ENCODE peak calls at places on chromosomes 4 and X, in six cellular contexts. One of them, this sample, is unnamed.

GRCh38 chr4:25779021-25779420 is 83.8 kb downstream of the SEL1L3 start:
- DNase-seq in K562: no peak
- DNase-seq in GM12878: no peak
- DNase-seq in HepG2: no peak
- DNase-seq in HCT116: no peak
- DNase-seq in H1: no peak
- DNase-seq in this sample: no peak

GRCh38 chr4:94463771-94464170 is 12.0 kb downstream of the PDLIM5 start:
- DNase-seq in GM12878: no peak
- DNase-seq in HCT116: no peak
- DNase-seq in K562: no peak
- DNase-seq in H1: no peak
- DNase-seq in HepG2: no peak
- DNase-seq in this sample: no peak

GRCh38 chr4:147828361-147828760 is 96.5 kb downstream of the ARHGAP10 start:
- DNase-seq in HCT116: no peak
- DNase-seq in K562: no peak
- DNase-seq in HepG2: no peak
- DNase-seq in GM12878: no peak
- DNase-seq in H1: no peak
- DNase-seq in this sample: no peak

GRCh38 chrX:46573896-46574336 is 351 bp downstream of the CHST7 start:
- DNase-seq in K562: no peak
- DNase-seq in HepG2: peak
- DNase-seq in H1: no peak
- DNase-seq in HCT116: no peak
- DNase-seq in GM12878: no peak
- DNase-seq in this sample: peak

GRCh38 chr4:108794136-108794535 is 31.3 kb upstream of the ETNPPL start:
- DNase-seq in HCT116: no peak
- DNase-seq in HepG2: no peak
- DNase-seq in K562: no peak
- DNase-seq in GM12878: no peak
- DNase-seq in H1: no peak
- DNase-seq in this sample: no peak

GRCh38 chr4:30413915-30414314 is 306.3 kb upstream of the PCDH7 start:
- DNase-seq in K562: no peak
- DNase-seq in HepG2: no peak
- DNase-seq in GM12878: no peak
- DNase-seq in H1: no peak
- DNase-seq in HCT116: no peak
- DNase-seq in this sample: no peak

GRCh38 chr4:140213736-140214135 is 59.8 kb upstream of the MAML3 start:
- DNase-seq in HCT116: no peak
- DNase-seq in K562: no peak
- DNase-seq in HepG2: no peak
- DNase-seq in H1: no peak
- DNase-seq in GM12878: no peak
- DNase-seq in this sample: no peak

GRCh38 chrX:134026732-134027311 is 41.4 kb upstream of the GPC3 start:
- DNase-seq in H1: peak
- DNase-seq in K562: peak
- DNase-seq in HepG2: peak
- DNase-seq in HCT116: peak
- DNase-seq in GM12878: no peak
- DNase-seq in this sample: peak

GRCh38 chr4:150289198-150289597 is 211.0 kb downstream of the DCLK2 start:
- DNase-seq in HCT116: no peak
- DNase-seq in GM12878: no peak
- DNase-seq in K562: no peak
- DNase-seq in H1: no peak
- DNase-seq in HepG2: peak
- DNase-seq in this sample: no peak

GRCh38 chrX:148681605-148682004 is 181.2 kb downstream of the AFF2 start:
- DNase-seq in HepG2: no peak
- DNase-seq in H1: no peak
- DNase-seq in GM12878: no peak
- DNase-seq in HCT116: no peak
- DNase-seq in K562: no peak
- DNase-seq in this sample: no peak

GRCh38 chrX:23766650-23767551 is 16.1 kb upstream of the SAT1 start:
- DNase-seq in HepG2: no peak
- DNase-seq in H1: no peak
- DNase-seq in K562: no peak
- DNase-seq in HCT116: no peak
- DNase-seq in GM12878: no peak
- DNase-seq in this sample: no peak

GRCh38 chr4:183430317-183430986 is 14.0 kb upstream of the CDKN2AIP start:
- DNase-seq in HCT116: no peak
- DNase-seq in GM12878: no peak
- DNase-seq in K562: no peak
- DNase-seq in HepG2: no peak
- DNase-seq in H1: no peak
- DNase-seq in this sample: peak

GRCh38 chr4:102606846-102607440 is 105.8 kb downstream of the NFKB1 start:
- DNase-seq in H1: no peak
- DNase-seq in K562: no peak
- DNase-seq in HCT116: no peak
- DNase-seq in GM12878: no peak
- DNase-seq in HepG2: no peak
- DNase-seq in this sample: no peak

GRCh38 chr4:184274288-184274951 is 56.7 kb upstream of the ENPP6 start:
- DNase-seq in H1: no peak
- DNase-seq in K562: no peak
- DNase-seq in HepG2: no peak
- DNase-seq in HCT116: no peak
- DNase-seq in GM12878: no peak
- DNase-seq in this sample: no peak

GRCh38 chrX:46260502-46260901 is 284.7 kb downstream of the ZNF674 start:
- DNase-seq in HepG2: no peak
- DNase-seq in K562: no peak
- DNase-seq in HCT116: no peak
- DNase-seq in H1: peak
- DNase-seq in GM12878: no peak
- DNase-seq in this sample: no peak

GRCh38 chrX:41273638-41274037 is 60.3 kb upstream of the DDX3X start:
- DNase-seq in K562: no peak
- DNase-seq in HCT116: no peak
- DNase-seq in H1: no peak
- DNase-seq in HepG2: no peak
- DNase-seq in GM12878: no peak
- DNase-seq in this sample: no peak

GRCh38 chrX:41275661-41276609 is 58.0 kb upstream of the DDX3X start:
- DNase-seq in HepG2: peak
- DNase-seq in H1: no peak
- DNase-seq in K562: peak
- DNase-seq in HCT116: no peak
- DNase-seq in GM12878: no peak
- DNase-seq in this sample: peak

DNA sequence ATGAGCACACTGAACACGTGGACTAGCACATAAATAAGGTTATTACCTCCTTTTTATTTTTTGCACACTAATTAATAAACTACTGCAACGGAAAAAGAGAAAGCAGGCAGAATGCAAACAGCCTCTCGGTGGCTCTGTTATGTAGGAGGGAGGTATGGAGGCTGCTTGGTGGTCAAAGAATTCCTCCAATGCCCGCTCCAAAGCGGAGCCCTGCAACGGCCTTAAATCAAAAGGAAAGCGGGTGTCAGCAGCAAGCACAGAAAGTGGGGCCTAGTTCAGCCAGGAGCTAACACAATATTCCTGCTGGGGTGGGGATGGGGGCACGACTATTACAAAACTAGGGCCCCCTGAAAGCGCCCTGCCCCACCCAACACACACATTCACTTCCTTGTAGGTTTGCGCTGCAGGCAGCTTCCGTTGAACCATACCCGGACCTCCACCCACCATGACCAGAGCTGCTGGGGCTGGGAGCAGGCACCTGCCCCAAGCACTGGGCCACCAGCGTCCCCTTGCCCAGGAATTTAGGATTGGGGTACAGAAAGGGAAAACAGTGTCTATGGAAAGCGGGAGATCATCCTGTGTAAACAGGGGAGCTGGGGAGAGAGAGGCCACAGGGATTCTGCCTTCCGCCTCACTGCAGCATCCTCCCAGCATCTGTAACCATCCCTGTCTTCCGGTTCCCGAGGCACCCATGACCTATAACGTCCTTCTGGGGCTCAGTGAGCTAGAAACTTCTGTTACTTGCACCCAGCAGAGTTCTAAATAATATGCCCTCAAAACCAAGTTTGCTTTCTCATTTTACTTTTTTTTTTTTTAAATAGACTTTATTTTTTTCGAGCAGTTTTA is 57.1 kb upstream of the DDX3X start:
- DNase-seq in GM12878: no peak
- DNase-seq in HCT116: no peak
- DNase-seq in HepG2: no peak
- DNase-seq in H1: no peak
- DNase-seq in K562: no peak
- DNase-seq in this sample: no peak
- TF ChIP-seq SP1 in GM12878: no peak
- TF ChIP-seq SP1 in HCT116: no peak
- TF ChIP-seq SP1 in HepG2: no peak
- TF ChIP-seq SP1 in H1: no peak
- TF ChIP-seq SP1 in K562: no peak
- TF ChIP-seq SP1 in this sample: no peak

DNA sequence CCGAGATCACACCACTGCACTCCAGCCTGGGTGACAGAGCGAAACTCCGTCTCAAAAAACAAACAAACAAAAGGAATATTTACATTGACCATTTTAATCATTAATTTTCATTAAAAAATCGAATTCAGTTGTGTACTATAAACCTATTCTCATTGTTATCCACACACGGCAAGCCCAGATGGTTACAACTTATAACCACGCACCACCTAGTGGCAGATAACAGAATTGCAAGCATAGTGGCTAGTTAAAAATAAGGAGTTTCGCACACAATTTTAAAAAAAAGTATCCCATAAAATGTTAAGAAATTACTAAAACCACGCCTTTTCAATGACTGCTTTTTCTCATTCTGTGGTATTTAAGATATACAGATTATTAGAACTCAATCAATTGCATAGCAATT is 25.4 kb downstream of the MBNL3 start:
- DNase-seq in HCT116: peak
- DNase-seq in K562: peak
- DNase-seq in H1: no peak
- DNase-seq in GM12878: no peak
- DNase-seq in HepG2: no peak
- DNase-seq in this sample: peak
- TF ChIP-seq CTCF in HCT116: peak
- TF ChIP-seq CTCF in K562: peak
- TF ChIP-seq CTCF in H1: peak
- TF ChIP-seq CTCF in GM12878: peak
- TF ChIP-seq CTCF in HepG2: peak
- TF ChIP-seq CTCF in this sample: peak

GRCh38 chr4:156280726-156281125 is 327.1 kb upstream of the CTSO start:
- DNase-seq in HCT116: no peak
- DNase-seq in HepG2: no peak
- DNase-seq in K562: no peak
- DNase-seq in GM12878: no peak
- DNase-seq in H1: no peak
- DNase-seq in this sample: no peak
- TF ChIP-seq SP1 in HCT116: no peak
- TF ChIP-seq SP1 in HepG2: no peak
- TF ChIP-seq SP1 in K562: no peak
- TF ChIP-seq SP1 in GM12878: no peak
- TF ChIP-seq SP1 in H1: no peak
- TF ChIP-seq SP1 in this sample: no peak

GRCh38 chrX:88613338-88613737 is 133.7 kb upstream of the CPXCR1 start:
- DNase-seq in HepG2: peak
- DNase-seq in K562: no peak
- DNase-seq in HCT116: no peak
- DNase-seq in GM12878: no peak
- DNase-seq in H1: no peak
- DNase-seq in this sample: no peak
- TF ChIP-seq CTCF in HepG2: peak
- TF ChIP-seq CTCF in K562: no peak
- TF ChIP-seq CTCF in HCT116: no peak
- TF ChIP-seq CTCF in GM12878: peak
- TF ChIP-seq CTCF in H1: peak
- TF ChIP-seq CTCF in this sample: no peak

GRCh38 chr4:113760094-113760851 is 1.3 kb downstream of the CAMK2D start:
- DNase-seq in GM12878: no peak
- DNase-seq in HCT116: no peak
- DNase-seq in HepG2: no peak
- DNase-seq in K562: no peak
- DNase-seq in H1: no peak
- DNase-seq in this sample: no peak
- TF ChIP-seq SP1 in GM12878: no peak
- TF ChIP-seq SP1 in HCT116: no peak
- TF ChIP-seq SP1 in HepG2: no peak
- TF ChIP-seq SP1 in K562: no peak
- TF ChIP-seq SP1 in H1: no peak
- TF ChIP-seq SP1 in this sample: no peak

GRCh38 chr4:12674184-12674583 is 810.0 kb downstream of the RAB28 start:
- DNase-seq in K562: no peak
- DNase-seq in GM12878: no peak
- DNase-seq in HCT116: no peak
- DNase-seq in HepG2: no peak
- DNase-seq in H1: no peak
- DNase-seq in this sample: no peak

DNA sequence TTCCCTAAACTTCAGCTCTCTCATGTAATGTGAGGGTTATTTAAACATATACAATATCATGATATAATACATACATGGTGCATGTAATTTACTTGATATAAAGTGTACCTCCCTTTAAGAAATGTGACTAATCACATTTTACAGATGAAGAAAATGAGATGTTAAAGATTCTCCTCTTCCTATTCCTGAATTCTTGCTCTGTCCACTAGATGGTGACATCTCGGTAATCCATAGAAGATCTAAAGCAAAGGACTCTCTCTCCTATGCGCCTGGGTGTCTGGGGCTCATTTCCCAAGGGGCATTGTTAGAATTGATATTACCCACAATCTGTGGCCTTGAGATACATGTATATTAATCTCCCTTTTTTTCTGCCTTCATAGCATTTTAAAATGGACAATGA is 804.9 kb downstream of the RAB28 start:
- DNase-seq in H1: no peak
- DNase-seq in GM12878: no peak
- DNase-seq in K562: no peak
- DNase-seq in HCT116: peak
- DNase-seq in HepG2: peak
- DNase-seq in this sample: no peak
- TF ChIP-seq CTCF in H1: peak
- TF ChIP-seq CTCF in GM12878: no peak
- TF ChIP-seq CTCF in K562: no peak
- TF ChIP-seq CTCF in HCT116: peak
- TF ChIP-seq CTCF in HepG2: peak
- TF ChIP-seq CTCF in this sample: no peak

GRCh38 chr4:136741468-136741867 is 790.8 kb downstream of the PCDH18 start:
- DNase-seq in K562: no peak
- DNase-seq in GM12878: no peak
- DNase-seq in HepG2: no peak
- DNase-seq in HCT116: no peak
- DNase-seq in H1: no peak
- DNase-seq in this sample: no peak
- TF ChIP-seq SP1 in K562: no peak
- TF ChIP-seq SP1 in GM12878: no peak
- TF ChIP-seq SP1 in HepG2: no peak
- TF ChIP-seq SP1 in HCT116: no peak
- TF ChIP-seq SP1 in H1: no peak
- TF ChIP-seq SP1 in this sample: no peak

GRCh38 chrX:85111347-85111746 is 107.7 kb downstream of the APOOL start:
- DNase-seq in HepG2: no peak
- DNase-seq in K562: peak
- DNase-seq in HCT116: no peak
- DNase-seq in GM12878: no peak
- DNase-seq in H1: no peak
- DNase-seq in this sample: no peak
- TF ChIP-seq CTCF in HepG2: peak
- TF ChIP-seq CTCF in K562: peak
- TF ChIP-seq CTCF in HCT116: peak
- TF ChIP-seq CTCF in GM12878: peak
- TF ChIP-seq CTCF in H1: no peak
- TF ChIP-seq CTCF in this sample: peak

GRCh38 chr4:41124916-41125548 is 89.3 kb downstream of the APBB2 start:
- DNase-seq in GM12878: no peak
- DNase-seq in H1: peak
- DNase-seq in HepG2: peak
- DNase-seq in HCT116: peak
- DNase-seq in K562: no peak
- DNase-seq in this sample: no peak
- TF ChIP-seq SP1 in GM12878: no peak
- TF ChIP-seq SP1 in H1: no peak
- TF ChIP-seq SP1 in HepG2: no peak
- TF ChIP-seq SP1 in HCT116: peak
- TF ChIP-seq SP1 in K562: no peak
- TF ChIP-seq SP1 in this sample: no peak

This sample was measured in WTC11.